ENCODE peak calls at places on chromosomes 11 and 22, in ten cellular contexts. K is neural progenitor cell; L is IMR-90; J is HCT116; V is psoas muscle; E is H1; G is CD4-positive, CD25-positive, alpha-beta regulatory T cell; U is mammary epithelial cell; X is pancreas; S is HFF-Myc. Z is an unnamed sample.

GRCh38 chr11:46391578-46392420 is at the start of gene CHRM4:
- DNase-seq in U (peak), J (no peak), V (no peak), X (no peak), S (no peak), E (no peak), G (no peak), K (peak), L (peak), Z (no peak)

GRCh38 chr22:30245985-30246901 is at the start of gene LIF:
- DNase-seq in L (peak), X (no peak), K (peak), V (no peak), S (no peak), G (peak), E (no peak), J (no peak), U (peak), Z (no peak)

GRCh38 chr11:116093481-116093880 is 589.3 kb upstream of the CADM1 start:
- DNase-seq in X (no peak), K (no peak), S (no peak), V (no peak), G (no peak), J (no peak), E (no peak), U (no peak), L (no peak), Z (no peak)

GRCh38 chr22:38305481-38306448 is 11.5 kb downstream of the CSNK1E start:
- DNase-seq in U (peak), V (no peak), J (no peak), G (peak), K (peak), L (peak), X (no peak), S (no peak), E (no peak), Z (no peak)

GRCh38 chr11:108983621-108984020 is 318.8 kb downstream of the DDX10 start:
- DNase-seq in G (no peak), S (no peak), L (no peak), X (no peak), K (no peak), U (no peak), J (no peak), E (no peak), V (no peak), Z (no peak)

GRCh38 chr11:33646629-33647028 is 54.0 kb downstream of the C11orf91 start:
- DNase-seq in X (no peak), V (no peak), J (no peak), S (no peak), K (no peak), G (no peak), L (peak), E (no peak), U (no peak), Z (no peak)

GRCh38 chr22:50693462-50693861 is 20.8 kb downstream of the SHANK3 start:
- DNase-seq in L (no peak), X (no peak), V (no peak), S (no peak), J (no peak), G (no peak), U (no peak), E (no peak), K (no peak), Z (no peak)

GRCh38 chr11:57321996-57322880 is 2.5 kb downstream of the TNKS1BP1 start:
- DNase-seq in S (peak), U (peak), X (peak), E (no peak), G (no peak), K (peak), J (peak), V (peak), L (peak), Z (no peak)

GRCh38 chr11:2383823-2384722 is 7.0 kb downstream of the CD81 start:
- DNase-seq in L (no peak), K (no peak), X (no peak), G (no peak), E (no peak), S (no peak), J (no peak), V (peak), U (no peak), Z (no peak)

GRCh38 chr22:36191106-36191836 is 10.3 kb downstream of the APOL4 start:
- DNase-seq in G (no peak), E (no peak), S (no peak), L (peak), X (peak), U (no peak), J (no peak), K (no peak), V (peak), Z (no peak)

GRCh38 chr22:38110008-38110862 is at the start of gene BAIAP2L2:
- DNase-seq in G (no peak), E (no peak), X (no peak), S (no peak), K (no peak), L (no peak), J (no peak), U (no peak), V (no peak), Z (no peak)

GRCh38 chr11:103944251-103944944 is 92.0 kb upstream of the DDI1 start:
- DNase-seq in J (no peak), X (no peak), G (no peak), V (no peak), U (no peak), L (no peak), S (no peak), E (no peak), K (no peak), Z (no peak)

GRCh38 chr11:33411751-33412150 is 154.6 kb downstream of the HIPK3 start:
- DNase-seq in V (no peak), E (no peak), K (no peak), G (no peak), L (no peak), J (no peak), S (no peak), X (no peak), U (no peak), Z (no peak)

GRCh38 chr11:86162257-86162656 is 82.3 kb upstream of the EED start:
- DNase-seq in U (peak), E (no peak), J (no peak), S (peak), K (no peak), V (peak), X (no peak), L (peak), G (no peak), Z (no peak)

GRCh38 chr11:71068963-71069362 is 183.4 kb downstream of the SHANK2 start:
- DNase-seq in S (no peak), G (no peak), K (no peak), E (no peak), L (no peak), V (no peak), X (no peak), J (no peak), U (no peak), Z (no peak)

GRCh38 chr11:94193288-94193687 is 64.6 kb downstream of the PANX1 start:
- DNase-seq in V (no peak), X (no peak), J (no peak), S (no peak), U (peak), K (no peak), G (no peak), E (no peak), L (peak), Z (no peak)

GRCh38 chr11:73530109-73530508 is 67.8 kb downstream of the FAM168A start:
- DNase-seq in J (no peak), U (no peak), G (no peak), L (no peak), E (peak), X (no peak), V (no peak), S (no peak), K (peak), Z (no peak)

GRCh38 chr11:84780689-84781293 is 846.4 kb downstream of the DLG2 start:
- DNase-seq in U (peak), V (no peak), S (no peak), E (no peak), J (peak), L (peak), K (peak), G (no peak), X (no peak), Z (peak)

GRCh38 chr22:23230348-23231068 is 50.2 kb downstream of the BCR start:
- DNase-seq in S (no peak), E (peak), G (no peak), L (no peak), K (peak), U (no peak), X (no peak), J (no peak), V (no peak), Z (no peak)

GRCh38 chr11:44334356-44335004 is 24.5 kb upstream of the ALX4 start:
- DNase-seq in L (no peak), K (no peak), J (no peak), G (no peak), V (no peak), E (no peak), X (no peak), U (no peak), S (no peak), Z (no peak)

GRCh38 chr11:128095459-128096096 is 491.8 kb downstream of the ETS1 start:
- DNase-seq in X (no peak), K (no peak), L (peak), S (peak), V (no peak), E (no peak), G (no peak), J (peak), U (peak), Z (peak)

GRCh38 chr11:107696140-107696539 is 15.7 kb downstream of the SLN start:
- DNase-seq in S (peak), U (peak), L (peak), G (no peak), J (peak), E (no peak), X (no peak), K (no peak), V (no peak), Z (peak)

GRCh38 chr11:131663403-131664200 is 293.2 kb downstream of the NTM start:
- DNase-seq in X (no peak), G (no peak), L (no peak), S (no peak), U (no peak), V (no peak), E (no peak), J (no peak), K (no peak), Z (no peak)

GRCh38 chr11:79265756-79266322 is 175.0 kb downstream of the TENM4 start:
- DNase-seq in E (no peak), U (peak), K (no peak), X (no peak), G (no peak), J (no peak), V (no peak), S (no peak), L (peak), Z (no peak)

GRCh38 chr11:131640320-131640719 is 269.9 kb downstream of the NTM start:
- DNase-seq in G (no peak), E (no peak), S (peak), K (no peak), V (no peak), L (no peak), U (no peak), J (no peak), X (no peak), Z (no peak)

GRCh38 chr11:67002297-67002913 is 20.5 kb upstream of the SYT12 start:
- DNase-seq in S (no peak), E (no peak), K (peak), U (no peak), J (no peak), L (no peak), X (no peak), G (no peak), V (no peak), Z (no peak)

DNA sequence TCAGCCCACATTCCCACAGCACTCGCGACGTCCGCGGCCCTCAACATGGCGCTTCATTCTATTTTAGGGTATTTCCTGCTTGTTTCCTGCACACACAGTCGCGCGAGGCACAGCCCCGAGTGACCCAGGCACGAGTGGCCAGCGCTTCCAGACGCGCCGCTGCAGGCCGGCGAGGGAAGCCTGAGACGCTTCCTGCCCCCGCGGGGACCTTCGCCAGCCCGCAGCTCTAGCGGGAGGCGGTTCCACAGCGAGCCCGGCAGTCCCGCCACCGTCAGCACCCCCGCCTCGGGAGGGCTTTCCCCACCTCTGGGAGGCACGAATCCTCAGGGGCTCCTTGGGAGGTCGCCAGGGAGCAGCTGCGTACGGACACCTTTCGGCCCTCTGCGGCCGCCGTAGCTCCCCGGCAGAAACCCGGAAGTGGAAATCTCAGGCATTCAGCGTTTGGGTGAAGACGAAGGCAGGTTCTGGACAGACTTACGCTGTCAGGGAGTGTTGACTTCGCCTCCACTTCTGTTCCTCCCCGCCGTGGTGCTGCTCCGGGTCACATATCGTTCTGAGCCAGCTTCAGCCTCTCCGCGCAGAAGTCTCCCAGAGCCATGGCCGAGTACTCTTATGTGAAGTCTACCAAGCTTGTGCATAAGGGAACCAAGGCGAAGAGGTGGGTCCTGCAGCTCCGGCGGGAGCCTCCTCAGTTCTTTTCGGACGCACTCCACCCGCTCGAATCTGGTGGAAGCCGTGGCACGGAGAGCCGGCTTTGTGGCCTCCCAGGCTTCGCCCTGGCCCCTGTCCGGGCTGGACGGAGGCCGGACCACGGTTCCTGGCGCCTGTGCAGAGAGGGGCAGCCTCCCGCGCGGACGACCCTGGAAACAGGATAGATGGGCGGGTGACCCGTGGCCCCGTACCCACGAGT is 2925.9 kb upstream of the OR11H1 start:
- DNase-seq in E (no peak), U (no peak), V (peak), K (no peak), G (no peak), S (no peak), J (no peak), L (no peak), X (no peak), Z (no peak)
- H3K4me3 ChIP-seq in E (no peak), U (no peak), V (peak), K (no peak), G (no peak), S (no peak), J (no peak), L (peak), X (peak), Z (peak)

GRCh38 chr11:61587541-61587941 is 6.7 kb upstream of the SYT7 start:
- DNase-seq in V (peak), L (no peak), X (peak), S (no peak), U (no peak), G (no peak), J (no peak), E (no peak), K (peak), Z (no peak)
- H3K4me3 ChIP-seq in V (peak), L (peak), X (peak), S (peak), U (peak), G (no peak), J (peak), E (peak), K (peak), Z (peak)

DNA sequence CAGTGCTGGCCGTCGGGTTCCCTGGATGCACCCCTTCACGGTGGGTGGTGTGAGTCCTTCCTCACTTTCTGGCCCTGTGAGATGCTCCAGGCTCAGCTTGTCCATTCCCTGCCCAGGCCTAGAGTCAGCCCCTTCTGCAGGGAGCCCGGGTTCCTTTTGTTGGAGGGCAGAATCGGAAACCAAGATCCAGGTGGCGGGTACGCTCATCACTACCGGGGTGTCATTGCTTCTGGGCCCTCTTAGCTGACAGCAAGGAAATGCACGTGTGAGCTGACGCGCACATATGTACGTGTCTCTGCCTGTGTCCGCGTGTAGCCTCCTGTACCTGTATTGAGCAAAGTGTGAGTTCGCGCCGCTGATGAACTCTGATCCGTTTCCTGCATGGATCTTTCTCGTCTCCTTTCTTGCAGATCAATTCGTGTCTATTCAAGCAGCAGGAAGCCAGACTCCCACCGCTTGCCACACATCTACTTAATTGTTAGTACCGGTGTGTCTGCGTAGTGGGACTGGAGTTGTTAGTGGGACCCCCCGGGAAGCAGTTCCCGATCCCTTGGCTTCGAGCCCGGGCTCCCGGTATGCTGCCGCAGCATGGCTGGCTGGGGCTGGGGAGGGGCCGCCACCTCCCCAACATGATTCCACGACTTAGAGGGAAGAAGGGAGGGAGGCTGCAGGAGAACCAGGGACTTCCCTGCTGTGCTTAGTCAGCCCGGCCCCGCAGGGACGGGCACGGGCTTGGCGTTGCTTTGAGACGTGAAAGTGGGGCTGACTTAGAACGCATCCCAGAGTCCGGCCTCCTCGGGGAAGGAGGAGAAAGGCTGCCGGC is 35.9 kb upstream of the GRAMD4 start:
- DNase-seq in E (no peak), L (peak), X (no peak), G (no peak), K (peak), V (peak), U (no peak), J (no peak), S (no peak), Z (no peak)
- H3K4me3 ChIP-seq in E (no peak), L (no peak), X (no peak), G (no peak), K (peak), V (no peak), U (no peak), J (no peak), S (no peak), Z (no peak)

DNA sequence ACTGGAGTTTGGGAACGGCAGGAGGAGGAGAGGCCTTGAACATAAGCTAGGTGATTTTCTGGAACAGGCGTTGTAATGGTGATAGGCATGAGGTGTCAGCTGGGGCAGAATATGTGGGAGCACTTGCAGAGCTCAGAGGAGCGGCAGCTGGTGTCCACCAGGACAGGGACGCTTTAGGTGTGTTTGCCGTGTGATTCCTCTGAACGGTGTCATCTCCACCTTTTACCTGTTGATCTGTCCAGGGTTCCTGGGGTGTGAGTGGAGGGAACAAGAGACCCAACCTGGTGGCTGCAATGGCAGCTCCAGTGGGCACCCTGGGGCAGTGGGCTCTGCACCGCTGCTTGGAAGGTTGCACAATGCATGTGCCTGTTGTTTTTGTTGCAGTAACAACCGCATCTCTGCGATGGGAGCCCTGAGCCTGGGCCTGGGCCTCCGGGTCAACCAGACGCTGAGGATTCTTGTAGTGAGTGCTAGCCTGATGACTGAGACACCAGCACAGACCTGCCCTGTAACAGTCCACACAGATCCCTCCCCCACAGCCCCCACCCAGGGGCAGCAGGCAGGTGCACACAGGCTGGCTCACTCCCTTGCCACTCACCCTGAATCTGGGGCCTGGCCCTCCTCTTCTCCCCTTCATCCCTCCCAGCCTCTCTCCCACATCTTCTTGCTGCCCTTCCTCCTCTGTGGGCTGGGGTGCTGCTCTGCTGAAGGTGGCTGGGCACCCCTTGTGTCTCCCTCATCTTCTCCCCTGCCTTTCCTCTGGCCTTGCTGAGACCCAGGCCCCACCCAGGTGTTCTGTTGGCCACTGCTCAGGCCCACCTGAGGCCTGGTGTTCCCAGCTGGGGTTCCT is 9.2 kb downstream of the LRRC74B start:
- DNase-seq in K (no peak), X (no peak), G (no peak), U (no peak), J (no peak), E (no peak), S (no peak), L (no peak), V (no peak), Z (no peak)
- H3K4me3 ChIP-seq in K (no peak), X (no peak), G (no peak), U (no peak), J (no peak), E (no peak), S (no peak), L (no peak), V (no peak), Z (no peak)

GRCh38 chr11:5621580-5621979 is 3.2 kb upstream of the TRIM34 start:
- DNase-seq in G (no peak), E (no peak), K (no peak), V (no peak), J (no peak), L (no peak), S (no peak), X (no peak), U (no peak), Z (no peak)
- H3K4me3 ChIP-seq in G (no peak), E (no peak), K (no peak), V (no peak), J (no peak), L (no peak), S (no peak), X (no peak), U (no peak), Z (no peak)

DNA sequence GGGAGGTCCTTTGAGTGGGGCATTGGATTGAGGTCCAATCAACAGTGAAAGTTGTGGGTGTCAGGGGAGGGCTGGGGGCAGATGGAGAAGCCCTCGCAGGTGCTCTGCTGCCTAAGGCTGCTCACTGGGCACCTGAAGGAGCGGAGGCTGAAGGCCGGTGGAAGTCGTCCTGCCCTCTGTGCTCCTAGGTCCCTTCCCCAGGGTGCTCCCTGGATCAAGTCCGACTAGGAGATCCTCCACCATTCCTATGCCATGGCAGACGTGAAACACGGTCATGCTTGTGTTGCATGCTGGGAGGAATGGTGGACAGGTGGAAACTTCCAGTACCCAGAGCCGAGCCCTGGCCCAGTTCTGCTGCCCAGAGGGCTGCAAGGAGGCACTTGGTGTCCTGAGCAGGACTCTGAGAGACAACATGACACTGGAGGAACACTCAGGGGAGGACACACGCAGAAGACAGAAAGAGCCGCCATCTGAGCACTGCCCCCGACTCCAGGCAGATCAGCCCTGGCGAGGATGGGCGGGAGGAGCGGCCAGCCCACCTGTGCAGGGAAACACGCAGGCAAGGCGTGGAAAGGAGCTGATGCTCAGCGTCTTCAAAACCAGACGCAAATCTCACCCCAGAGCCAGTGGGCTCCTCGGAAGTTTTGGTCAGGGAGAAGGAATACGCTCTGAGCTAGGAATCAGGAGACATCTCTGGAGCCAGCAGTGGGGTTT is 786.8 kb downstream of the BRD1 start:
- DNase-seq in S (no peak), E (no peak), X (no peak), G (no peak), J (no peak), V (no peak), K (no peak), L (no peak), U (no peak), Z (no peak)
- H3K4me3 ChIP-seq in S (no peak), E (no peak), X (no peak), G (no peak), J (no peak), V (no peak), K (no peak), L (no peak), U (no peak), Z (no peak)